ENCODE peak calls at places on chromosomes 6 and 20, in ten cellular contexts. E is hepatocyte; O is pancreas; C is heart right ventricle; P is cardiac fibroblast; Q is stimulated activated CD8-positive, alpha-beta memory T cell treated with anti-CD3 and anti-CD28 coated beads, Interleukin-2, amount 100 ng/mL, for 1 hour; U is A549; V is AG10803; N is GM23248; H is GDM1. F is an unnamed sample.

GRCh38 chr20:2109425-2110210 is 8.0 kb downstream of the STK35 start:
- DNase-seq in E (peak; percentile 47), C (peak; percentile 72), Q (no peak), H (no peak), V (no peak), N (peak; percentile 47), O (peak; percentile 20), U (no peak), P (peak; percentile 21), F (no peak)

GRCh38 chr6:147954938-147955337 is 387.7 kb upstream of the SASH1 start:
- DNase-seq in N (no peak), H (no peak), E (no peak), C (no peak), V (no peak), U (no peak), Q (no peak), O (no peak), P (no peak), F (no peak)

GRCh38 chr20:54570561-54570960 is 95.2 kb downstream of the DOK5 start:
- DNase-seq in E (no peak), Q (no peak), O (no peak), V (no peak), H (no peak), N (no peak), U (no peak), C (no peak), P (no peak), F (no peak)

GRCh38 chr6:67535946-67536345 is 1099.1 kb upstream of the ADGRB3 start:
- DNase-seq in V (peak; percentile 5), P (peak; percentile 41), U (no peak), H (no peak), E (no peak), O (no peak), C (no peak), N (no peak), Q (no peak), F (no peak)

GRCh38 chr6:132285004-132285780 is 116.1 kb downstream of the MOXD1 start:
- DNase-seq in U (no peak), N (no peak), Q (no peak), H (no peak), V (no peak), P (no peak), C (no peak), O (no peak), E (no peak), F (no peak)

GRCh38 chr20:50312002-50312681 is 121.5 kb downstream of the CEBPB start:
- DNase-seq in N (no peak), V (no peak), Q (no peak), C (no peak), O (no peak), H (no peak), U (no peak), E (no peak), P (no peak), F (no peak)

GRCh38 chr6:118080547-118080946 is 173.5 kb downstream of the SLC35F1 start:
- DNase-seq in U (no peak), C (no peak), V (no peak), Q (no peak), N (no peak), P (no peak), H (no peak), E (no peak), O (no peak), F (no peak)

GRCh38 chr6:94323853-94324252 is 904.5 kb upstream of the EPHA7 start:
- DNase-seq in N (no peak), U (no peak), O (no peak), H (no peak), V (no peak), C (no peak), P (no peak), Q (no peak), E (peak; percentile 23), F (no peak)

GRCh38 chr6:10763006-10763405 is 15.4 kb downstream of the TMEM14B start:
- DNase-seq in Q (no peak), V (no peak), P (peak; percentile 74), C (no peak), H (no peak), E (no peak), N (peak; percentile 43), U (no peak), O (no peak), F (no peak)

F was measured in left lung.